ENCODE peak calls at places on chromosomes 16 and 17, in eight cellular contexts. J is heart right ventricle, W is fibroblast of pulmonary artery, V is dorsolateral prefrontal cortex, M is H1, F is HL-60, U is ovary, P is cardiac fibroblast. E is an unnamed sample.

GRCh38 chr17:47220531-47220999 is 11.4 kb downstream of the MYL4 start:
- DNase-seq in V (no peak), F (no peak), W (no peak), J (no peak), M (no peak), P (no peak), U (no peak), E (no peak)

GRCh38 chr16:88976359-88977027 is 514 bp downstream of the CBFA2T3 start:
- DNase-seq in F (no peak), U (no peak), P (no peak), J (no peak), W (no peak), V (no peak), M (no peak), E (no peak)

GRCh38 chr16:1459967-1460366 is 14.9 kb downstream of the CLCN7 start:
- DNase-seq in P (no peak), W (no peak), M (peak; percentile 19), V (no peak), F (no peak), U (no peak), J (no peak), E (no peak)

GRCh38 chr17:61282377-61282776 is 117.3 kb upstream of the TBX2 start:
- DNase-seq in J (no peak), W (no peak), V (no peak), P (no peak), U (no peak), M (no peak), F (no peak), E (no peak)

GRCh38 chr17:40553694-40554534 is 11.4 kb downstream of the CCR7 start:
- DNase-seq in F (no peak), V (peak; percentile 73), M (no peak), U (peak; percentile 85), J (peak; percentile 78), W (peak; percentile 78), P (peak; percentile 80), E (peak; percentile 83)

GRCh38 chr17:4127555-4127954 is 15.3 kb downstream of the ZZEF1 start:
- DNase-seq in J (no peak), M (no peak), W (no peak), U (no peak), P (no peak), F (no peak), V (no peak), E (peak; percentile 13)

GRCh38 chr16:88959022-88959421 is 18.0 kb downstream of the CBFA2T3 start:
- DNase-seq in V (no peak), U (no peak), P (no peak), W (no peak), F (no peak), J (peak; percentile 5), M (no peak), E (no peak)

GRCh38 chr17:30556374-30557332 is 79.4 kb downstream of the GOSR1 start:
- DNase-seq in F (no peak), M (peak; percentile 41), P (no peak), W (no peak), V (no peak), J (no peak), U (no peak), E (no peak)

GRCh38 chr17:47978324-47978723 is 7.4 kb downstream of the CDK5RAP3 start:
- DNase-seq in V (peak; percentile 40), U (peak; percentile 45), W (peak; percentile 74), J (peak; percentile 42), P (peak; percentile 69), M (peak; percentile 83), F (no peak), E (peak; percentile 75)

GRCh38 chr17:30237296-30238002 is 2.0 kb upstream of the SLC6A4 start:
- DNase-seq in U (no peak), J (no peak), W (no peak), F (no peak), M (peak; percentile 57), P (no peak), V (no peak), E (no peak)

GRCh38 chr16:85173077-85173980 is 61.1 kb upstream of the CIBAR2 start:
- DNase-seq in J (no peak), P (peak; percentile 93), M (no peak), W (peak; percentile 85), F (no peak), V (no peak), U (peak; percentile 81), E (peak; percentile 85)

GRCh38 chr17:2484876-2485275 is 26.8 kb downstream of the METTL16 start:
- DNase-seq in V (no peak), W (no peak), M (peak; percentile 49), J (no peak), U (no peak), P (no peak), F (no peak), E (no peak)

GRCh38 chr17:63537991-63538692 is 12.1 kb upstream of the DCAF7 start:
- DNase-seq in P (no peak), W (no peak), U (no peak), V (peak; percentile 44), J (no peak), M (peak; percentile 55), F (no peak), E (no peak)

GRCh38 chr16:78639775-78640174 is 540.3 kb downstream of the WWOX start:
- DNase-seq in M (no peak), V (no peak), P (no peak), J (no peak), W (no peak), U (no peak), F (no peak), E (no peak)

GRCh38 chr16:1538804-1539520 is 5.5 kb downstream of the TMEM204 start:
- DNase-seq in J (peak; percentile 24), M (peak; percentile 71), V (no peak), F (no peak), P (no peak), W (no peak), U (no peak), E (no peak)

GRCh38 chr17:46089389-46089965 is 90.4 kb downstream of the STH start:
- DNase-seq in W (no peak), M (no peak), U (no peak), F (no peak), V (no peak), P (no peak), J (no peak), E (no peak)

GRCh38 chr16:3878610-3879009 is 1.9 kb downstream of the CREBBP start:
- DNase-seq in W (peak; percentile 46), J (no peak), P (peak; percentile 29), V (no peak), M (no peak), F (no peak), U (no peak), E (peak; percentile 57)

GRCh38 chr16:89049484-89050118 is 44.1 kb upstream of the ACSF3 start:
- DNase-seq in F (no peak), W (no peak), M (no peak), J (peak; percentile 8), U (no peak), P (no peak), V (no peak), E (peak; percentile 3)

GRCh38 chr16:27301236-27301861 is 12.4 kb upstream of the IL4R start:
- DNase-seq in W (no peak), F (no peak), P (no peak), U (no peak), V (no peak), M (no peak), J (no peak), E (no peak)

DNA sequence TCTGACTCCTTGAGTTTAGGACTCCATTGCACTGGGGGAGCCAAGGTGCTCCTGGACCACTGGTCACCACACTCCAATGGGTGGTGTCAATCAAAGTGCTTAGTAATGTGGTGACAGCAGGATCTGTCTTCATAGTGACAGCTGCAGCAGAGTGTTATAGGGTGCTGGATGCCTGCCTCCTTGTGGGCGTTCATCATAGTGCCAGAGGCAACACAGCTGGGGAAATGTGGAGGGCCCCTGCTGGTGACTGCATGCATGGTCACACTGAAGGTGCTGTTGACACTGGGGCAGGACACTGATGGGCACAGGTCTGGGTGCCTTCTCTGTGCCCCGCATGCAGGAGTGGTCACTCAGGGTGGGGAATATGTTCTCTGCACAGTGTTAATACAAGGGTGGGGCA is 177.5 kb upstream of the CDH8 start:
- DNase-seq in W (no peak), M (peak; percentile 60), F (no peak), J (no peak), P (no peak), V (no peak), U (no peak), E (no peak)
- TF ChIP-seq CTCF in W (no peak), M (peak; percentile 99), F (no peak), J (no peak), P (no peak), V (no peak), U (no peak), E (no peak)

GRCh38 chr17:75548839-75549238 is 23.3 kb downstream of the LLGL2 start:
- DNase-seq in J (no peak), M (no peak), U (no peak), F (no peak), W (no peak), V (no peak), P (no peak), E (no peak)
- H3K4me3 ChIP-seq in J (no peak overlapping the region), M (no peak overlapping the region), U (no peak overlapping the region), F (no peak overlapping the region), W (no peak overlapping the region), V (no peak overlapping the region), P (no peak overlapping the region), E (no peak overlapping the region)

GRCh38 chr17:81295678-81296381 is 723 bp upstream of the SLC38A10 start:
- DNase-seq in P (peak; percentile 46), F (no peak), J (no peak), W (peak; percentile 46), V (peak; percentile 31), M (no peak), U (no peak), E (peak; percentile 56)
- TF ChIP-seq CTCF in P (peak; percentile 47), F (peak; percentile 33), J (peak; percentile 34), W (peak; percentile 38), V (peak; percentile 37), M (peak; percentile 39), U (peak; percentile 38), E (peak; percentile 63)

DNA sequence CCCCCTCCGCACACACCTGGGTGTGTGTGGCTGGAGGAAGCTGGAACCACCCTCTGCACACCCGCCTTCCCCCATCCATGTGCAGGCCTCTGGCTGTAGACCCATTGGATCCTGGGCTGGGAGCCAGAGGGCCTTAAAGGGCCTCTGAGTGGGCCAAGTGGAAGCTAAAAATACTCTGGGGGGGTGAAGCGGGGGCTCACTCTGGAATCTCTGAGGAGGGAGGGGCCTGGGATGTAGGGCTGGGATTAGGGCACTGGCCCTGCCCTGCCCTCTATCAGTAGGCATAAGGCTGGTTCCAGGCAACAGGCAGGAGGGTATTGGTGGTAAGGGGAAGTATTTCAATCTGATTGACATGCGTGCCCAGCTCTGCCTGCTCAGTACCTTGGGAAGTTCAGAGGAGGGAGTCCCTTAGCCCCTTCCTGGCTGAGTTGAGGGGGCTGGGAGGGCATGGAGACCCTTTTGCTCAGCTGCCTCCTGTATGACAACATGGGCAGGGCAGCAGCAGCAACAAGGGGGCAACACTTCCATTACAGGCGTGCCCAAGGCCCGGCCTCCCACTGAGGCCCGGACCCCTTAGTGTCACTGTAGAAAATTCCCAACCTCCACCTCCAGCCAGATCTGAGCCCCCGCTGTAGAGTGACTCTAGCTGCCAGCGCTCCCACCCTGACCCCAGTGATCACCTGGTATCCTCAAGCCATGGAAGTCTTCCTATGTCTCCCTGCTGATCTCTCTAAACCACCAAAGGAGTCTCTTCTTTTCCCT is 5.2 kb downstream of the ITGA3 start:
- DNase-seq in W (peak; percentile 76), M (no peak), P (peak; percentile 67), J (peak; percentile 83), U (peak; percentile 92), F (no peak), V (no peak), E (peak; percentile 62)
- H3K4me3 ChIP-seq in W (no peak overlapping the region), M (no peak overlapping the region), P (no peak overlapping the region), J (no peak overlapping the region), U (no peak overlapping the region), F (no peak overlapping the region), V (no peak overlapping the region), E (no peak overlapping the region)